ENCODE peak calls at places on chromosomes 4 and X, in ten cellular contexts. One of them, this sample, is unnamed.

GRCh38 chr4:54085284-54085683 is 14.7 kb upstream of the GSX2 start:
- DNase-seq in neural crest cell: no peak
- DNase-seq in LoVo: peak
- DNase-seq in HTR-8/SVneo: peak
- DNase-seq in cerebellar cortex: no peak
- DNase-seq in NCI-H187: no peak
- DNase-seq in hippocampal formation: peak
- DNase-seq in aorta: no peak
- DNase-seq in NCI-H510A: no peak
- DNase-seq in AG08396: peak
- DNase-seq in this sample: no peak

GRCh38 chr4:11548529-11549176 is 120.0 kb upstream of the HS3ST1 start:
- DNase-seq in NCI-H187: no peak
- DNase-seq in cerebellar cortex: no peak
- DNase-seq in LoVo: peak
- DNase-seq in HTR-8/SVneo: no peak
- DNase-seq in neural crest cell: no peak
- DNase-seq in hippocampal formation: no peak
- DNase-seq in aorta: no peak
- DNase-seq in AG08396: no peak
- DNase-seq in NCI-H510A: no peak
- DNase-seq in this sample: no peak

GRCh38 chr4:165190591-165191212 is 16.7 kb upstream of the KLHL2 start:
- DNase-seq in HTR-8/SVneo: no peak
- DNase-seq in cerebellar cortex: no peak
- DNase-seq in NCI-H187: no peak
- DNase-seq in AG08396: no peak
- DNase-seq in aorta: no peak
- DNase-seq in LoVo: no peak
- DNase-seq in neural crest cell: no peak
- DNase-seq in hippocampal formation: no peak
- DNase-seq in NCI-H510A: no peak
- DNase-seq in this sample: no peak

GRCh38 chr4:122673252-122673651 is 52.4 kb upstream of the IL21 start:
- DNase-seq in NCI-H187: no peak
- DNase-seq in AG08396: no peak
- DNase-seq in neural crest cell: no peak
- DNase-seq in LoVo: no peak
- DNase-seq in cerebellar cortex: no peak
- DNase-seq in hippocampal formation: no peak
- DNase-seq in HTR-8/SVneo: no peak
- DNase-seq in NCI-H510A: no peak
- DNase-seq in aorta: no peak
- DNase-seq in this sample: no peak

GRCh38 chr4:161189286-161190134 is 974.3 kb downstream of the FSTL5 start:
- DNase-seq in aorta: no peak
- DNase-seq in NCI-H187: no peak
- DNase-seq in neural crest cell: no peak
- DNase-seq in hippocampal formation: no peak
- DNase-seq in HTR-8/SVneo: no peak
- DNase-seq in NCI-H510A: no peak
- DNase-seq in AG08396: no peak
- DNase-seq in LoVo: no peak
- DNase-seq in cerebellar cortex: peak
- DNase-seq in this sample: no peak

GRCh38 chr4:125359960-125360628 is 45.3 kb downstream of the FAT4 start:
- DNase-seq in HTR-8/SVneo: no peak
- DNase-seq in NCI-H510A: no peak
- DNase-seq in cerebellar cortex: no peak
- DNase-seq in aorta: no peak
- DNase-seq in neural crest cell: no peak
- DNase-seq in AG08396: no peak
- DNase-seq in hippocampal formation: no peak
- DNase-seq in NCI-H187: no peak
- DNase-seq in LoVo: no peak
- DNase-seq in this sample: no peak

GRCh38 chrX:10254746-10255145 is 98.0 kb downstream of the CLCN4 start:
- DNase-seq in neural crest cell: no peak
- DNase-seq in AG08396: no peak
- DNase-seq in NCI-H510A: no peak
- DNase-seq in aorta: no peak
- DNase-seq in hippocampal formation: no peak
- DNase-seq in HTR-8/SVneo: no peak
- DNase-seq in NCI-H187: no peak
- DNase-seq in LoVo: no peak
- DNase-seq in cerebellar cortex: no peak
- DNase-seq in this sample: no peak

GRCh38 chr4:30767147-30767546 is 47.0 kb downstream of the PCDH7 start:
- DNase-seq in cerebellar cortex: no peak
- DNase-seq in neural crest cell: no peak
- DNase-seq in AG08396: no peak
- DNase-seq in NCI-H510A: no peak
- DNase-seq in HTR-8/SVneo: no peak
- DNase-seq in aorta: no peak
- DNase-seq in hippocampal formation: no peak
- DNase-seq in NCI-H187: no peak
- DNase-seq in LoVo: no peak
- DNase-seq in this sample: no peak

GRCh38 chr4:102730968-102731533 is 29.7 kb downstream of the MANBA start:
- DNase-seq in NCI-H187: no peak
- DNase-seq in hippocampal formation: no peak
- DNase-seq in neural crest cell: no peak
- DNase-seq in cerebellar cortex: peak
- DNase-seq in AG08396: no peak
- DNase-seq in LoVo: no peak
- DNase-seq in aorta: no peak
- DNase-seq in HTR-8/SVneo: peak
- DNase-seq in NCI-H510A: no peak
- DNase-seq in this sample: no peak

GRCh38 chrX:80572636-80573035 is 152.4 kb downstream of the TENT5D start:
- DNase-seq in NCI-H187: no peak
- DNase-seq in HTR-8/SVneo: no peak
- DNase-seq in hippocampal formation: no peak
- DNase-seq in NCI-H510A: no peak
- DNase-seq in neural crest cell: no peak
- DNase-seq in aorta: no peak
- DNase-seq in LoVo: no peak
- DNase-seq in cerebellar cortex: no peak
- DNase-seq in AG08396: no peak
- DNase-seq in this sample: no peak

GRCh38 chrX:49754238-49754857 is 58.6 kb upstream of the PAGE1 start:
- DNase-seq in neural crest cell: peak
- DNase-seq in NCI-H510A: no peak
- DNase-seq in LoVo: peak
- DNase-seq in HTR-8/SVneo: peak
- DNase-seq in aorta: no peak
- DNase-seq in cerebellar cortex: peak
- DNase-seq in hippocampal formation: peak
- DNase-seq in NCI-H187: no peak
- DNase-seq in AG08396: peak
- DNase-seq in this sample: peak

GRCh38 chr4:108117473-108118182 is 51.1 kb downstream of the LEF1 start:
- DNase-seq in cerebellar cortex: no peak
- DNase-seq in NCI-H187: no peak
- DNase-seq in NCI-H510A: no peak
- DNase-seq in AG08396: no peak
- DNase-seq in hippocampal formation: no peak
- DNase-seq in neural crest cell: no peak
- DNase-seq in HTR-8/SVneo: no peak
- DNase-seq in LoVo: no peak
- DNase-seq in aorta: no peak
- DNase-seq in this sample: no peak

GRCh38 chr4:181146031-181146430 is 1097.2 kb upstream of the TENM3 start:
- DNase-seq in NCI-H510A: no peak
- DNase-seq in HTR-8/SVneo: no peak
- DNase-seq in AG08396: no peak
- DNase-seq in NCI-H187: no peak
- DNase-seq in aorta: no peak
- DNase-seq in hippocampal formation: no peak
- DNase-seq in LoVo: no peak
- DNase-seq in cerebellar cortex: peak
- DNase-seq in neural crest cell: no peak
- DNase-seq in this sample: no peak

GRCh38 chr4:44670466-44671199 is 7.6 kb upstream of the GUF1 start:
- DNase-seq in NCI-H187: no peak
- DNase-seq in LoVo: no peak
- DNase-seq in cerebellar cortex: peak
- DNase-seq in aorta: no peak
- DNase-seq in hippocampal formation: no peak
- DNase-seq in HTR-8/SVneo: no peak
- DNase-seq in NCI-H510A: no peak
- DNase-seq in AG08396: no peak
- DNase-seq in neural crest cell: no peak
- DNase-seq in this sample: no peak

GRCh38 chrX:110992611-110993010 is 103.4 kb upstream of the PAK3 start:
- DNase-seq in AG08396: peak
- DNase-seq in NCI-H187: peak
- DNase-seq in NCI-H510A: peak
- DNase-seq in aorta: no peak
- DNase-seq in LoVo: peak
- DNase-seq in HTR-8/SVneo: peak
- DNase-seq in cerebellar cortex: peak
- DNase-seq in hippocampal formation: no peak
- DNase-seq in neural crest cell: peak
- DNase-seq in this sample: no peak

GRCh38 chr4:153603258-153603657 is 80.8 kb upstream of the TLR2 start:
- DNase-seq in hippocampal formation: no peak
- DNase-seq in NCI-H510A: no peak
- DNase-seq in HTR-8/SVneo: no peak
- DNase-seq in aorta: no peak
- DNase-seq in LoVo: no peak
- DNase-seq in cerebellar cortex: no peak
- DNase-seq in AG08396: no peak
- DNase-seq in NCI-H187: no peak
- DNase-seq in neural crest cell: no peak
- DNase-seq in this sample: no peak

GRCh38 chr4:161799687-161800086 is 364.1 kb downstream of the FSTL5 start:
- DNase-seq in NCI-H510A: peak
- DNase-seq in AG08396: no peak
- DNase-seq in neural crest cell: no peak
- DNase-seq in HTR-8/SVneo: no peak
- DNase-seq in NCI-H187: no peak
- DNase-seq in LoVo: no peak
- DNase-seq in hippocampal formation: no peak
- DNase-seq in cerebellar cortex: no peak
- DNase-seq in aorta: no peak
- DNase-seq in this sample: no peak

GRCh38 chrX:261167-261857 is 19.9 kb upstream of the PLCXD1 start:
- DNase-seq in NCI-H187: no peak
- DNase-seq in neural crest cell: no peak
- DNase-seq in aorta: peak
- DNase-seq in AG08396: no peak
- DNase-seq in NCI-H510A: no peak
- DNase-seq in LoVo: no peak
- DNase-seq in hippocampal formation: no peak
- DNase-seq in HTR-8/SVneo: no peak
- DNase-seq in cerebellar cortex: peak
- DNase-seq in this sample: no peak

GRCh38 chr4:76532810-76533209 is 97.8 kb downstream of the SHROOM3 start:
- DNase-seq in HTR-8/SVneo: no peak
- DNase-seq in aorta: no peak
- DNase-seq in AG08396: no peak
- DNase-seq in cerebellar cortex: no peak
- DNase-seq in NCI-H510A: peak
- DNase-seq in NCI-H187: no peak
- DNase-seq in LoVo: no peak
- DNase-seq in hippocampal formation: no peak
- DNase-seq in neural crest cell: no peak
- DNase-seq in this sample: no peak

GRCh38 chrX:57156397-57157049 is 19.3 kb upstream of the SPIN2A start:
- DNase-seq in AG08396: peak
- DNase-seq in NCI-H510A: no peak
- DNase-seq in LoVo: peak
- DNase-seq in aorta: no peak
- DNase-seq in HTR-8/SVneo: peak
- DNase-seq in NCI-H187: no peak
- DNase-seq in neural crest cell: no peak
- DNase-seq in cerebellar cortex: peak
- DNase-seq in hippocampal formation: no peak
- DNase-seq in this sample: no peak

GRCh38 chrX:22338740-22339139 is 66.0 kb downstream of the CBLL2 start:
- DNase-seq in neural crest cell: no peak
- DNase-seq in cerebellar cortex: no peak
- DNase-seq in HTR-8/SVneo: no peak
- DNase-seq in LoVo: no peak
- DNase-seq in AG08396: no peak
- DNase-seq in hippocampal formation: no peak
- DNase-seq in NCI-H187: no peak
- DNase-seq in aorta: no peak
- DNase-seq in NCI-H510A: no peak
- DNase-seq in this sample: no peak

GRCh38 chrX:48715066-48715465 is 18.5 kb downstream of the SUV39H1 start:
- DNase-seq in NCI-H187: no peak
- DNase-seq in hippocampal formation: no peak
- DNase-seq in AG08396: no peak
- DNase-seq in NCI-H510A: no peak
- DNase-seq in cerebellar cortex: no peak
- DNase-seq in LoVo: no peak
- DNase-seq in neural crest cell: no peak
- DNase-seq in aorta: no peak
- DNase-seq in HTR-8/SVneo: no peak
- DNase-seq in this sample: no peak

GRCh38 chr4:16213107-16213506 is 13.2 kb downstream of the TAPT1 start:
- DNase-seq in aorta: no peak
- DNase-seq in AG08396: no peak
- DNase-seq in LoVo: no peak
- DNase-seq in NCI-H187: no peak
- DNase-seq in cerebellar cortex: no peak
- DNase-seq in hippocampal formation: no peak
- DNase-seq in NCI-H510A: no peak
- DNase-seq in HTR-8/SVneo: no peak
- DNase-seq in neural crest cell: no peak
- DNase-seq in this sample: no peak

GRCh38 chrX:131830400-131831184 is 192.5 kb upstream of the STK26 start:
- DNase-seq in hippocampal formation: peak
- DNase-seq in AG08396: peak
- DNase-seq in cerebellar cortex: peak
- DNase-seq in NCI-H510A: peak
- DNase-seq in aorta: no peak
- DNase-seq in neural crest cell: peak
- DNase-seq in NCI-H187: peak
- DNase-seq in LoVo: no peak
- DNase-seq in HTR-8/SVneo: peak
- DNase-seq in this sample: peak

GRCh38 chr4:7842384-7843279 is 97.0 kb downstream of the AFAP1 start:
- DNase-seq in hippocampal formation: no peak
- DNase-seq in NCI-H187: no peak
- DNase-seq in NCI-H510A: no peak
- DNase-seq in AG08396: peak
- DNase-seq in cerebellar cortex: no peak
- DNase-seq in HTR-8/SVneo: peak
- DNase-seq in neural crest cell: no peak
- DNase-seq in LoVo: peak
- DNase-seq in aorta: peak
- DNase-seq in this sample: no peak

GRCh38 chrX:9785252-9785943 is 831 bp upstream of the SHROOM2 start:
- DNase-seq in hippocampal formation: no peak
- DNase-seq in neural crest cell: no peak
- DNase-seq in LoVo: no peak
- DNase-seq in cerebellar cortex: no peak
- DNase-seq in HTR-8/SVneo: no peak
- DNase-seq in NCI-H510A: no peak
- DNase-seq in aorta: no peak
- DNase-seq in NCI-H187: no peak
- DNase-seq in AG08396: no peak
- DNase-seq in this sample: no peak

GRCh38 chr4:78954048-78954666 is 14.9 kb upstream of the PAQR3 start:
- DNase-seq in LoVo: no peak
- DNase-seq in neural crest cell: peak
- DNase-seq in NCI-H510A: peak
- DNase-seq in cerebellar cortex: peak
- DNase-seq in NCI-H187: peak
- DNase-seq in AG08396: no peak
- DNase-seq in aorta: no peak
- DNase-seq in hippocampal formation: no peak
- DNase-seq in HTR-8/SVneo: peak
- DNase-seq in this sample: no peak

GRCh38 chr4:2413821-2414610 is 4.4 kb downstream of the ZFYVE28 start:
- DNase-seq in AG08396: no peak
- DNase-seq in hippocampal formation: no peak
- DNase-seq in NCI-H187: no peak
- DNase-seq in neural crest cell: no peak
- DNase-seq in HTR-8/SVneo: no peak
- DNase-seq in LoVo: no peak
- DNase-seq in aorta: peak
- DNase-seq in cerebellar cortex: no peak
- DNase-seq in NCI-H510A: no peak
- DNase-seq in this sample: no peak

This sample was measured in effector CD8-positive, alpha-beta T cell.